ENCODE peak calls at places on chromosomes 6 and 20, in four cellular contexts. H, A, C and P are unnamed samples.

GRCh38 chr20:4155953-4156352 is 140.6 kb upstream of the RNF24 start:
- DNase-seq in C (no peak), A (no peak), H (no peak), P (no peak)

GRCh38 chr6:6438286-6438685 is 117.8 kb upstream of the F13A1 start:
- DNase-seq in H (no peak), A (no peak), C (no peak), P (no peak)

GRCh38 chr6:43628392-43629103 is 516 bp downstream of the GTPBP2 start:
- DNase-seq in A (peak), H (peak), C (peak), P (peak)

GRCh38 chr6:89736887-89737286 is 82.7 kb downstream of the MDN1 start:
- DNase-seq in H (no peak), A (no peak), C (no peak), P (no peak)

GRCh38 chr6:30483677-30484279 is 5.5 kb upstream of the HLA-E start:
- DNase-seq in C (no peak), A (peak), H (no peak), P (peak)

GRCh38 chr6:137811121-137811911 is 55.7 kb upstream of the TNFAIP3 start:
- DNase-seq in C (peak), A (peak), H (peak), P (peak)

GRCh38 chr6:97978855-97979271 is 695.8 kb upstream of the MMS22L start:
- DNase-seq in C (no peak), A (no peak), H (no peak), P (no peak)

GRCh38 chr6:139982652-139983051 is 608.2 kb upstream of the CITED2 start:
- DNase-seq in H (no peak), C (no peak), A (no peak), P (no peak)

GRCh38 chr6:158031445-158032353 is 50.0 kb downstream of the SYNJ2 start:
- DNase-seq in H (peak), C (no peak), A (peak), P (peak)

GRCh38 chr6:42021847-42022754 is 28.2 kb upstream of the TAF8 start:
- DNase-seq in A (peak), H (no peak), C (no peak), P (no peak)

GRCh38 chr6:129197154-129197553 is 314.2 kb downstream of the LAMA2 start:
- DNase-seq in C (no peak), A (no peak), H (no peak), P (no peak)

GRCh38 chr6:131966443-131966842 is 15.3 kb upstream of the CCN2 start:
- DNase-seq in C (no peak), H (no peak), A (no peak), P (no peak)

GRCh38 chr6:27280064-27280539 is 32.0 kb downstream of the POM121L2 start:
- DNase-seq in C (no peak), A (no peak), H (no peak), P (no peak)

GRCh38 chr20:61355096-61355495 is 103.0 kb downstream of the CDH4 start:
- DNase-seq in H (no peak), A (no peak), C (no peak), P (no peak)

GRCh38 chr6:148445116-148445515 is 102.5 kb downstream of the SASH1 start:
- DNase-seq in C (no peak), A (no peak), H (no peak), P (no peak)

GRCh38 chr20:61257596-61257995 is 5.5 kb downstream of the CDH4 start:
- DNase-seq in H (no peak), C (no peak), A (no peak), P (no peak)

DNA sequence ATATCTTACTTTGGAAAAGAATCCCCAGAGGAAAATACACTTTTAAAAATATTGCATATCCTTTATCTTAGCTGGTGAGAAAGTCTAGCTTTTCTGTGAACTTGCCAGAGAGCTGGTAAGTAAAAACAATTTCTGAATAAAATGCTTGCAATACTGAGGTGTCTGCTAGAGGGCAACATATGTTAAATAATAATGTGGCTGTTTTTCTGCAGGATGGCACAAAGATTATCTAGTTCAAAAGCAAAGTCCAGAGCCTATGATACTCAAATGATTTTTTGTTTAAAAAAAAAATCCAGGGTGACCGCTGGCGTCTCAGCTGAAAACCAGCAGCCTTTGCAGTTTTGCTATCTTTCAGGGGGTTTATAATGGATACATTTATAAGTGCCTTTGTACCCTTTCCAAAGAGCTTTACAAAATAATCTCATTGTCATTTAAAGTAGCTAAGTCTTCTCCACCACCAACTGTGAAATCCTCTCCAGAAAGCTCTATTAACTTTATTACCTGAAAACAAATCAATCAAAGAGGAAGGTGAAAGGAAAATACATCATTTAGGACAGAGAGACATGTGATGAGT is 194.9 kb downstream of the PHACTR1 start:
- DNase-seq in A (no peak), H (no peak), C (peak), P (no peak)
- TF ChIP-seq CTCF in A (no peak), H (peak), C (peak), P (peak)

GRCh38 chr20:11140359-11140758 is 466.6 kb upstream of the JAG1 start:
- DNase-seq in H (no peak), C (no peak), A (no peak), P (no peak)
- TF ChIP-seq CTCF in H (no peak), C (no peak), A (no peak), P (no peak)

DNA sequence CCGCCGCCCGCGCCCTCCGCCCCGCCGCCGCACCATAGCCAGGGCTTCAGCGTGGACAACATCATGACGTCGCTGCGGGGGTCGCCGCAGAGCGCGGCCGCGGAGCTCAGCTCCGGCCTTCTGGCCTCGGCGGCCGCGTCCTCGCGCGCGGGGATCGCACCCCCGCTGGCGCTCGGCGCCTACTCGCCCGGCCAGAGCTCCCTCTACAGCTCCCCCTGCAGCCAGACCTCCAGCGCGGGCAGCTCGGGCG is 1.5 kb downstream of the FOXC1 start:
- DNase-seq in A (no peak), H (no peak), C (no peak), P (peak)
- TF ChIP-seq CTCF in A (no peak), H (peak), C (peak), P (no peak)

GRCh38 chr6:167350322-167350721 is 25.4 kb downstream of the TTLL2 start:
- DNase-seq in C (no peak), A (no peak), H (peak), P (no peak)

GRCh38 chr6:167345960-167346359 is 21.1 kb downstream of the TTLL2 start:
- DNase-seq in A (no peak), H (no peak), C (no peak), P (no peak)

GRCh38 chr6:167349816-167350215 is 24.9 kb downstream of the TTLL2 start:
- DNase-seq in C (no peak), A (no peak), H (no peak), P (no peak)

GRCh38 chr6:167350731-167351655 is 26.1 kb downstream of the TTLL2 start:
- DNase-seq in A (peak), H (peak), C (peak), P (peak)

DNA sequence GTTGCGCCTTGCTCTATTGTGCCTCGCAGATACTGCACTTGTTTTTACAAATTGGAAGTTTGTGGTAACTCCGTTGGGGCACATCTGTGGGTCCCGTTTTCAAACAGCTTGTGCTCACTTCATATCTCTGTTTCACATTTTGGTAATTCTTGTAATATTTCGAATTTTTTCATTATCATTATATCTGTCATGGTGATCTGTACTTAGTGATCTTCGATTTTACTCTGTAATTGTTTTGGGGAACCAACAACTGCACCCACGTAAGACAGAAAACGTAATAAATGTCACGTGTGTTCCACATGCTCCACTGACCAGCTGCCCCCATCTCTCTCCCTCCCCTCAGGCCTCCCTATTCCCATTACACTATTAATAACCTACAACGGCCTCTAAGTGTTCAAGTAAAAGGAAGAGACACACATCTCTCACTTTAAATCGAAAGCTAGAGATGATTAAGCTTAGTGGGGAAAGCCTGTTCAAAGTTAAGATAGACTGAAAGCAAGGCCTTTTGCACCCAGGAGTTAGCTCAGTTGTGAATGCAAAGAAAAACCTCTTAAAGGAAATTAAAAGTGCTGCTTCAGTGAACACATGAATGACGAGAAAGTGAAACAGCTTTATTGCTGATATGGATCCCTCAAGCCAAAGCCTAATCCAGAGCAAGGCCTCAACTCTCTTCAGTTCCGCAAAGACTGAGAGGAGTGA is 26.9 kb downstream of the TTLL2 start:
- DNase-seq in A (no peak), H (no peak), C (no peak), P (no peak)
- TF ChIP-seq CTCF in A (no peak), H (no peak), C (no peak), P (no peak)